ENCODE peak calls at places on chromosomes 5 and 9, in ten cellular contexts. H is tibial nerve, I is A549, B is adrenal gland, N is transverse colon, T is spleen, D is GM12878, E is NB4, V is erythroblast, L is esophagus squamous epithelium. W is an unnamed sample.
A peak's percentile ranks its signal among the peaks of the same experiment; 100 is the strongest.

GRCh38 chr5:13003457-13003856 is 941.0 kb downstream of the DNAH5 start:
- DNase-seq in H (no peak), T (no peak), V (no peak), E (no peak), I (no peak), N (no peak), D (no peak), B (no peak), L (no peak), W (no peak)

GRCh38 chr5:143244000-143244736 is 159.3 kb downstream of the NR3C1 start:
- DNase-seq in D (no peak), L (peak; percentile 2), N (peak; percentile 29), I (peak; percentile 92), T (no peak), V (no peak), B (peak; percentile 49), H (peak; percentile 46), E (no peak), W (peak; percentile 62)

GRCh38 chr5:8641796-8642505 is 773.0 kb downstream of the MTRR start:
- DNase-seq in H (no peak), L (no peak), D (no peak), B (no peak), V (no peak), E (no peak), I (no peak), T (no peak), N (no peak), W (no peak)

GRCh38 chr5:61881821-61882220 is 424.2 kb upstream of the KIF2A start:
- DNase-seq in L (no peak), I (no peak), H (no peak), B (no peak), V (no peak), D (no peak), T (no peak), E (no peak), N (no peak), W (no peak)

GRCh38 chr5:57692582-57693487 is 210.2 kb upstream of the ACTBL2 start:
- DNase-seq in H (peak; percentile 52), T (no peak), B (peak; percentile 93), D (no peak), L (no peak), N (peak; percentile 14), I (peak; percentile 93), E (peak; percentile 65), V (peak; percentile 74), W (peak; percentile 60)

GRCh38 chr9:84822589-84823233 is 153.2 kb downstream of the NTRK2 start:
- DNase-seq in V (no peak), H (no peak), B (no peak), T (no peak), I (no peak), E (no peak), L (no peak), D (peak; percentile 48), N (no peak), W (no peak)

GRCh38 chr5:173420108-173420507 is 91.9 kb upstream of the STC2 start:
- DNase-seq in L (no peak), H (no peak), V (no peak), E (no peak), T (no peak), I (no peak), B (no peak), D (no peak), N (no peak), W (no peak)

GRCh38 chr9:78030553-78031270 is 899 bp downstream of the GNAQ start:
- DNase-seq in B (peak; percentile 50), D (no peak), H (peak; percentile 36), T (peak; percentile 89), I (peak; percentile 52), V (peak; percentile 80), E (peak; percentile 74), L (no peak), N (peak; percentile 58), W (peak; percentile 61)

GRCh38 chr9:2663486-2663885 is 41.9 kb downstream of the VLDLR start:
- DNase-seq in N (no peak), L (no peak), V (no peak), D (no peak), E (no peak), T (no peak), H (no peak), I (no peak), B (no peak), W (no peak)

GRCh38 chr5:169139381-169140125 is 161.4 kb downstream of the SLIT3 start:
- DNase-seq in I (peak; percentile 91), T (no peak), H (no peak), E (no peak), N (peak; percentile 77), B (peak; percentile 20), L (no peak), D (no peak), V (no peak), W (no peak)

GRCh38 chr5:92106808-92107207 is 723.7 kb upstream of the ARRDC3 start:
- DNase-seq in E (no peak), D (no peak), T (no peak), N (no peak), B (no peak), L (no peak), V (no peak), H (no peak), I (no peak), W (no peak)

DNA sequence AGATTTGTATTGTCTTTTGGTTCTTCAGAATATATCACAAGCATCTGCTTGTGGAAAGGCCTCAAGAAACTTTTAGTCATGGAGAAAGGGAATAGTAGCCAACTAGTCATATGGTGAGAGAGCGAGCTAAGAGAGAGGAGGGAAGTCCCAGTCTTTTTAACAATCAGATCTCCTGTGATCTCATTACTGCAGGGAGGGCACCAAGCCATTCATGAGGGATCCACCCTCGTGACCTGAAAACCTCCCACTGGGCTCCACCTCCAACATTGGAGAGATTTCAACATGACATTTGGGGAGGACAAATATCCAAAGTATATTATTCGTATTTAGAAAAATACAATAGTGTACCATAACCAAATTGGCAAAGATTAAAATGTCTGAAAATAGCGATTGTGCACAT is 99.0 kb downstream of the GABRA1 start:
- DNase-seq in B (no peak), H (no peak), N (no peak), D (no peak), E (no peak), L (no peak), T (no peak), V (no peak), I (no peak), W (no peak)
- TF ChIP-seq POLR2A in B (no peak), H (no peak), N (no peak), D (no peak), E (no peak), L (no peak), T (no peak), V (no peak), I (no peak), W (no peak)

DNA sequence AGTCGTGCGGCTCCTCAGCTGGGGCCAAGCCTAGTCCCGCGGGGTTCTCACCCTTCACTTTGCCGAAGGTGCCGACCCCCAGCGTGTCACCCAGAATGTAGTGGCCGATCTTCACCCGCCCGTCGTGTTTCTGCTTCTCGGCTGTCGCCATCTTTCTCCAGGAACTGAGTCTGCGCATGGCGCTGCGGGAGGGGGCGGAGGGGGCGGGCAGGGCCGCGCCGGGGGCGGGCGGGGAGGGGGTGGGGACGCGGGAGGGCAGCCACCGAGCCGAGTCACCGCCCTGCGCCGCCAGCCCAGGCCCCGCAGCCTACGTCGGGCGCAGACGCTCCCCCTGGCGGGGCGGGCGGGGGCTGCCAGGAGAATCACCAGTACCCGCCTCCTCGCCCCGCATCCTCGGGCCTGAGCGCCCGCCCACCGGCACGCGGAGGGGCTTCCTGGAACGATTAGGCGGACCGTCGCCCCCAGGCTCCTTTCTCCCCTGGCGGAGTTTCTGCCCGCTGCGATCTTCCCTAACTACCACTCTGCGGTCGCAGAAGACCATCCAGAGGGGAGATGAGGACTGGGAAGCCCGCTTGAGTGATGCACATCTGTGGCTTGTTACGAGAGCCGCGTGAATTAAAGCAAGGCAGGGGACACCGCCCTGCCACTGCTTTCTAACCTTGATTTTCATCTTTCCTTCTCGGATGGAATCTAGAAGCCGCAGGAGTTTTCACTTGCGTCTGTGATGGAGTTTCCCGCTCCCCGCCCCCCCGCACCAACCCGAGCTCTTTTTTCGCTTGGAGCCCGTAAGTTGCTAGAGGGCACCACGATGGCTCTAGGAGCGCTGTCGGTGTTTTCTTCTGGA is at the start of gene PRKAA1:
- DNase-seq in D (peak; percentile 20), V (peak; percentile 96), H (peak; percentile 77), E (peak; percentile 90), L (peak; percentile 50), N (peak; percentile 93), B (peak; percentile 91), T (peak; percentile 98), I (peak; percentile 87), W (peak; percentile 90)
- TF ChIP-seq POLR2A in D (peak; percentile 88), V (peak; percentile 56), H (peak; percentile 51), E (peak; percentile 80), L (peak; percentile 63), N (peak; percentile 67), B (peak; percentile 6), T (no peak), I (peak; percentile 81), W (peak; percentile 77)

DNA sequence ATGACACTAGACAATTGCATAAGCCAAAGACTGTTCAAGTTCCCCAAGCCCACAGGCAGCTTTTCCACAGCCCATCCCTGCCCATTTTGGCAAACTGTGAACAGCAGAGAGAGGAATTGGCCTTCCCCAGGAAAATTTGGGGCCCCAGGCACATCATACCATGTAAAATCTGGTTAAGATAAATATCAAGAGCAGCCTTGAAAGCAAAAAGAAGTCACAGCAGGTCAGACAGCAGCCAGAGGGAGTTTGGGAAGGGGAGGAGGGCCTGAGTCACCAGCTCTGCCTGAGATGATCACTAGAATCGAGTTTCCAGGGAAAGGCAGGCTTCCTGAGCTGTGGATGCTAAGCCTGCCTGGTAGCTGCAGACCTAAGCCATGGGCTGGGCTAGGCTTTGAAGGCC is 179.2 kb downstream of the RFK start:
- DNase-seq in V (no peak), N (no peak), H (no peak), D (no peak), L (no peak), B (peak; percentile 78), I (peak; percentile 9), T (no peak), E (no peak), W (peak; percentile 71)
- TF ChIP-seq POLR2A in V (no peak), N (no peak), H (no peak), D (no peak), L (no peak), B (no peak), I (no peak), T (no peak), E (no peak), W (no peak)

DNA sequence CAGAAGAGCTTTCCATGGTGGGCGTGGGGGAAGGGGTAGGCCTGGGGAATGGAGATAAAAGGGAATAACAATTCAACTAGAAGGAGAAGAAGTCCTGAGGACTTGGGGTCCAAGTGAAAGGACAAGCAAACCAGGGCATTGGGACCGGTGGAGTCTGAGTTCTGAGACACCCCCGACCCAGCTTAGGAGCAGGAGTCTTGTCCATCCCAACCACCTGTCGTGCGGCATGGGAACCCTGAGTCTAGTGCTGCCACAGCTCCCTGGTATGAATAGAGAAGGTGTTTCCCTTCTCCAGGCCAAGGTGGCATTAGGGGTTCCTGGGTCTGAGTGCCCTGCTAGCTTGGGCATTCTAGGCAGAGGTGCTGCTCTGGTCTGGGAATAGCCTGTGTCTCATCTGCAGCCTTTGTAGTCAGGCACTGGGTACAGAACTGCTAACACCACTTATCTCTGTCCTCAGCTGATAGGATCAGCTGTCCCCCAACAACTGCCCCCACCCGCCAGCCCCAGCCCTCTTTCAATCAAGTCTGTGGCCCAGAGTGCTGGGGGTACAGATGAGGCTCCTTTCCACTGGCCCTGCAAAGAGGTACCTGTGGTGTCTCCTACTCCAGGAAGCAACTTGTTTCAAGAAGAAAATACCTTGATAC is 9.9 kb downstream of the HNRNPAB start:
- DNase-seq in H (no peak), T (peak; percentile 45), D (no peak), V (no peak), E (no peak), L (no peak), I (no peak), B (no peak), N (no peak), W (no peak)
- TF ChIP-seq POLR2A in H (no peak), T (no peak), D (peak; percentile 52), V (no peak), E (no peak), L (no peak), I (no peak), B (no peak), N (no peak), W (no peak)

GRCh38 chr5:55429707-55430253 is 105.0 kb downstream of the PLPP1 start:
- DNase-seq in I (no peak), D (no peak), V (peak; percentile 16), L (no peak), N (peak; percentile 87), T (no peak), B (no peak), H (no peak), E (no peak), W (no peak)
- TF ChIP-seq POLR2A in I (no peak), D (no peak), V (no peak), L (no peak), N (no peak), T (no peak), B (no peak), H (no peak), E (no peak), W (no peak)